ENCODE peak calls at places on chromosomes 13 and 19, in seven cellular contexts. One of them, this sample, is unnamed.

GRCh38 chr19:858868-859843 is at the start of gene CFD:
- DNase-seq in iPS-NIHi11: no peak
- DNase-seq in AG04450: no peak
- DNase-seq in posterior cingulate gyrus: no peak
- DNase-seq in astrocyte of the spinal cord: no peak
- DNase-seq in activated CD4-positive, alpha-beta T cell treated with anti-CD3 and anti-CD28 coated beads for 48 hours: no peak
- DNase-seq in fibroblast of gingiva: peak
- DNase-seq in this sample: no peak

GRCh38 chr19:40584007-40584406 is 7.3 kb downstream of the SHKBP1 start:
- DNase-seq in iPS-NIHi11: no peak
- DNase-seq in AG04450: no peak
- DNase-seq in posterior cingulate gyrus: no peak
- DNase-seq in astrocyte of the spinal cord: no peak
- DNase-seq in activated CD4-positive, alpha-beta T cell treated with anti-CD3 and anti-CD28 coated beads for 48 hours: no peak
- DNase-seq in fibroblast of gingiva: no peak
- DNase-seq in this sample: no peak

GRCh38 chr13:113448885-113449692 is 4.2 kb downstream of the ADPRHL1 start:
- DNase-seq in iPS-NIHi11: no peak
- DNase-seq in AG04450: no peak
- DNase-seq in posterior cingulate gyrus: no peak
- DNase-seq in astrocyte of the spinal cord: no peak
- DNase-seq in activated CD4-positive, alpha-beta T cell treated with anti-CD3 and anti-CD28 coated beads for 48 hours: peak
- DNase-seq in fibroblast of gingiva: no peak
- DNase-seq in this sample: peak

GRCh38 chr13:77896536-77896935 is 22.1 kb downstream of the EDNRB start:
- DNase-seq in iPS-NIHi11: no peak
- DNase-seq in AG04450: no peak
- DNase-seq in posterior cingulate gyrus: no peak
- DNase-seq in astrocyte of the spinal cord: peak
- DNase-seq in activated CD4-positive, alpha-beta T cell treated with anti-CD3 and anti-CD28 coated beads for 48 hours: no peak
- DNase-seq in fibroblast of gingiva: peak
- DNase-seq in this sample: no peak

GRCh38 chr19:8615813-8616596 is 5.5 kb upstream of the ADAMTS10 start:
- DNase-seq in iPS-NIHi11: peak
- DNase-seq in AG04450: no peak
- DNase-seq in posterior cingulate gyrus: no peak
- DNase-seq in astrocyte of the spinal cord: peak
- DNase-seq in activated CD4-positive, alpha-beta T cell treated with anti-CD3 and anti-CD28 coated beads for 48 hours: peak
- DNase-seq in fibroblast of gingiva: no peak
- DNase-seq in this sample: peak

GRCh38 chr19:41303941-41304340 is 6.0 kb upstream of the CCDC97 start:
- DNase-seq in iPS-NIHi11: no peak
- DNase-seq in AG04450: no peak
- DNase-seq in posterior cingulate gyrus: no peak
- DNase-seq in astrocyte of the spinal cord: no peak
- DNase-seq in activated CD4-positive, alpha-beta T cell treated with anti-CD3 and anti-CD28 coated beads for 48 hours: no peak
- DNase-seq in fibroblast of gingiva: no peak
- DNase-seq in this sample: no peak

GRCh38 chr19:46080561-46080960 is 39.8 kb upstream of the IGFL4 start:
- DNase-seq in iPS-NIHi11: peak
- DNase-seq in AG04450: peak
- DNase-seq in posterior cingulate gyrus: no peak
- DNase-seq in astrocyte of the spinal cord: peak
- DNase-seq in activated CD4-positive, alpha-beta T cell treated with anti-CD3 and anti-CD28 coated beads for 48 hours: no peak
- DNase-seq in fibroblast of gingiva: no peak
- DNase-seq in this sample: no peak

GRCh38 chr13:32010137-32010536 is 21.4 kb upstream of the FRY start:
- DNase-seq in iPS-NIHi11: no peak
- DNase-seq in AG04450: no peak
- DNase-seq in posterior cingulate gyrus: no peak
- DNase-seq in astrocyte of the spinal cord: peak
- DNase-seq in activated CD4-positive, alpha-beta T cell treated with anti-CD3 and anti-CD28 coated beads for 48 hours: no peak
- DNase-seq in fibroblast of gingiva: peak
- DNase-seq in this sample: no peak

GRCh38 chr13:94416454-94417080 is 62.9 kb downstream of the DCT start:
- DNase-seq in iPS-NIHi11: peak
- DNase-seq in AG04450: no peak
- DNase-seq in posterior cingulate gyrus: no peak
- DNase-seq in astrocyte of the spinal cord: no peak
- DNase-seq in activated CD4-positive, alpha-beta T cell treated with anti-CD3 and anti-CD28 coated beads for 48 hours: peak
- DNase-seq in fibroblast of gingiva: peak
- DNase-seq in this sample: peak

GRCh38 chr19:18879579-18880373 is 16.2 kb downstream of the CERS1 start:
- DNase-seq in iPS-NIHi11: peak
- DNase-seq in AG04450: no peak
- DNase-seq in posterior cingulate gyrus: no peak
- DNase-seq in astrocyte of the spinal cord: no peak
- DNase-seq in activated CD4-positive, alpha-beta T cell treated with anti-CD3 and anti-CD28 coated beads for 48 hours: peak
- DNase-seq in fibroblast of gingiva: no peak
- DNase-seq in this sample: peak

This sample was measured in OCI-LY7.